ENCODE peak calls at places on chromosomes 11 and 22, in ten cellular contexts. D is IMR-90; H is PC-3; Z is sigmoid colon; K is GM12878; L is lower leg skin; X is activated CD8-positive, alpha-beta T cell treated with anti-CD3 and anti-CD28 coated beads for 36 hours; A is body of pancreas; V is nephron progenitor cell; Q is ovary. I is an unnamed sample.

GRCh38 chr22:46090631-46091201 is 59.6 kb upstream of the PPARA start:
- DNase-seq in A (peak; percentile 36), V (no peak), L (peak; percentile 87), X (no peak), H (peak; percentile 28), D (peak; percentile 24), Z (peak; percentile 74), Q (no peak), K (no peak), I (no peak)

GRCh38 chr22:37979782-37980181 is 4.6 kb downstream of the SOX10 start:
- DNase-seq in Q (no peak), L (no peak), A (no peak), V (no peak), Z (no peak), H (no peak), K (no peak), X (no peak), D (no peak), I (no peak)

GRCh38 chr11:110907629-110908028 is 195.4 kb upstream of the ARHGAP20 start:
- DNase-seq in L (no peak), K (no peak), H (peak; percentile 87), Q (no peak), A (no peak), Z (no peak), V (no peak), X (peak; percentile 20), D (peak; percentile 98), I (peak; percentile 56)

GRCh38 chr22:37703906-37704305 is 7.1 kb downstream of the TRIOBP start:
- DNase-seq in H (no peak), X (no peak), L (no peak), Q (no peak), Z (no peak), V (no peak), A (no peak), K (no peak), D (peak; percentile 28), I (no peak)

GRCh38 chr11:10847960-10848860 is 9.6 kb downstream of the ZBED5 start:
- DNase-seq in A (no peak), X (no peak), L (no peak), Z (no peak), V (no peak), K (no peak), D (no peak), H (no peak), Q (no peak), I (no peak)

GRCh38 chr11:116641561-116642045 is 131.2 kb downstream of the BUD13 start:
- DNase-seq in A (peak; percentile 60), V (peak; percentile 72), L (peak; percentile 74), H (peak; percentile 80), X (peak; percentile 51), Q (peak; percentile 52), Z (no peak), K (no peak), D (no peak), I (no peak)

GRCh38 chr11:128195057-128195751 is 392.2 kb downstream of the ETS1 start:
- DNase-seq in A (no peak), X (peak; percentile 71), D (no peak), V (no peak), Z (no peak), Q (no peak), L (no peak), K (no peak), H (no peak), I (no peak)

GRCh38 chr22:41146573-41146972 is 54.2 kb downstream of the EP300 start:
- DNase-seq in V (no peak), H (no peak), A (peak; percentile 17), X (no peak), D (no peak), L (no peak), K (no peak), Q (no peak), Z (no peak), I (no peak)

GRCh38 chr11:69645801-69646492 is 5.0 kb downstream of the CCND1 start:
- DNase-seq in X (no peak), Q (peak; percentile 14), L (no peak), H (no peak), D (no peak), V (no peak), K (no peak), A (no peak), Z (no peak), I (peak; percentile 17)

GRCh38 chr11:67673358-67673757 is 1.1 kb downstream of the ALDH3B2 start:
- DNase-seq in Q (no peak), L (peak; percentile 82), H (no peak), K (no peak), A (no peak), V (no peak), X (no peak), D (no peak), Z (no peak), I (no peak)

GRCh38 chr22:42933783-42934144 is 76.7 kb upstream of the ARFGAP3 start:
- DNase-seq in H (peak; percentile 80), D (peak; percentile 97), X (no peak), Z (no peak), Q (no peak), L (no peak), K (no peak), V (no peak), A (no peak), I (peak; percentile 59)

GRCh38 chr11:63998558-63999348 is 12.5 kb downstream of the OTUB1 start:
- DNase-seq in D (no peak), L (no peak), A (no peak), Q (no peak), Z (no peak), V (peak; percentile 52), X (peak; percentile 28), H (peak; percentile 23), K (no peak), I (peak; percentile 51)

GRCh38 chr22:32327596-32328171 is 30.0 kb upstream of the RFPL3 start:
- DNase-seq in D (no peak), Q (no peak), Z (no peak), A (no peak), X (no peak), L (peak; percentile 63), H (no peak), K (no peak), V (no peak), I (no peak)

GRCh38 chr11:120929664-120930154 is 94.2 kb upstream of the TBCEL start:
- DNase-seq in A (peak; percentile 34), L (no peak), H (peak; percentile 50), D (peak; percentile 26), Z (no peak), Q (peak; percentile 27), V (peak; percentile 74), X (peak; percentile 64), K (no peak), I (no peak)

GRCh38 chr22:17920992-17921650 is 103.2 kb downstream of the MICAL3 start:
- DNase-seq in Q (no peak), X (no peak), L (no peak), K (no peak), V (no peak), A (no peak), Z (no peak), H (no peak), D (no peak), I (no peak)

GRCh38 chr11:10483584-10483983 is 28.5 kb downstream of the AMPD3 start:
- DNase-seq in A (no peak), H (no peak), D (no peak), V (no peak), Q (no peak), X (no peak), Z (no peak), K (no peak), L (peak; percentile 58), I (no peak)

GRCh38 chr22:32695451-32695891 is 106.0 kb upstream of the TIMP3 start:
- DNase-seq in X (no peak), L (no peak), Z (no peak), Q (no peak), D (peak; percentile 95), A (no peak), K (no peak), H (peak; percentile 50), V (no peak), I (no peak)

GRCh38 chr11:80285076-80285790 is 844.4 kb upstream of the TENM4 start:
- DNase-seq in D (peak; percentile 47), K (no peak), H (peak; percentile 44), Q (no peak), L (no peak), X (no peak), V (no peak), Z (no peak), A (no peak), I (no peak)

GRCh38 chr22:20877715-20878114 is 18.9 kb downstream of the SNAP29 start:
- DNase-seq in H (no peak), A (no peak), D (no peak), Z (no peak), V (no peak), K (no peak), X (no peak), L (no peak), Q (no peak), I (no peak)
- TF ChIP-seq CTCF in H (no peak), A (no peak), D (no peak), Z (no peak), V (no peak), K (no peak), X (no peak), L (no peak), Q (no peak), I (no peak)

GRCh38 chr11:72352859-72353551 is 81.3 kb downstream of the CLPB start:
- DNase-seq in Z (no peak), X (no peak), L (no peak), V (peak; percentile 28), D (peak; percentile 85), H (no peak), K (peak; percentile 47), A (no peak), Q (no peak), I (no peak)
- TF ChIP-seq CTCF in Z (no peak), X (no peak), L (no peak), V (peak; percentile 28), D (peak; percentile 69), H (no peak), K (peak; percentile 49), A (no peak), Q (no peak), I (no peak)

DNA sequence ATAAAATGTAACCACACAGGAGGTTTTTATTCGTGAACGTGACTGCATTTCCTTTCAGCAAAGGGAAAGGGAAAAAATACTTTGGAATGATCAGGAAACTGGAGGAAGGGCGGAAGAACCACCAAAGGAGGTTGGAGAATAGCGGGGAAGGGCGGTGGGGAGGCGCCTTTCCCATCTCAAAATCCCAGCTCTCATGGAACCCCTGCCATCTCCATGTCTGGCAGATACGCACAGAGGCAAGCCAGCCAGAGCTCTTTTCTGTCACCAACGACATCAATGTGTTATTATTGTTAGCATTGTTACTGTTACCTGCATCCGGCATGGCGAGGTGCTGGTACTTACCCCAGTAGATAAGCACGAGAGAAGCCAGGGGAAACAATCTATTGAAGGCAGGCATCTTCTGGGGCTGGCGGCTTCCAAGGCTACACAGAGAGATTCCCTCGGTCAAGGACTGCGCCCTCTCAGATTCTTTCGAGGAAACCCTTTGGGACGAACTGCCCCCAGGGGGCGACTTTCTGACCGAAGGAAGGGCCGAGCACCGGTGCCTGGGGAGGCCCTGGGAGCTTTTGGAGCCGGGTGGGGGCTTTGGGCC is 923 bp downstream of the SCN3B start:
- DNase-seq in H (peak; percentile 19), Q (no peak), X (no peak), K (no peak), Z (no peak), L (no peak), V (no peak), A (no peak), D (no peak), I (no peak)
- TF ChIP-seq CTCF in H (peak; percentile 48), Q (no peak), X (no peak), K (no peak), Z (no peak), L (no peak), V (no peak), A (no peak), D (no peak), I (no peak)

GRCh38 chr11:93536346-93536871 is 6.8 kb downstream of the SMCO4 start:
- DNase-seq in A (no peak), D (no peak), H (no peak), K (no peak), V (no peak), X (no peak), L (no peak), Q (no peak), Z (no peak), I (no peak)
- TF ChIP-seq CTCF in A (no peak), D (no peak), H (no peak), K (no peak), V (no peak), X (no peak), L (no peak), Q (no peak), Z (no peak), I (no peak)

I was measured in CD14-positive monocyte.